ENCODE peak calls at places on chromosomes 6 and 20, in five cellular contexts. Q is fibroblast of the aortic adventitia, R is ELR, C is NCI-H1417, J is stromal cell of bone marrow. T is an unnamed sample.

GRCh38 chr6:75842732-75843131 is 93.7 kb downstream of the MYO6 start:
- DNase-seq in Q (no peak), R (no peak), C (no peak), J (no peak), T (no peak)

GRCh38 chr20:47358672-47359532 is 2.4 kb upstream of the ZMYND8 start:
- DNase-seq in Q (peak; percentile 97), R (peak; percentile 88), C (peak; percentile 47), J (peak; percentile 87), T (peak; percentile 91)

GRCh38 chr20:22729180-22729579 is 144.8 kb upstream of the FOXA2 start:
- DNase-seq in Q (no peak), R (peak; percentile 37), C (no peak), J (no peak), T (no peak)

GRCh38 chr20:45576995-45577394 is 2.1 kb downstream of the WFDC8 start:
- DNase-seq in Q (peak; percentile 28), R (no peak), C (no peak), J (peak; percentile 6), T (no peak)

GRCh38 chr6:97668716-97669115 is 385.7 kb upstream of the MMS22L start:
- DNase-seq in Q (no peak), R (peak; percentile 7), C (no peak), J (no peak), T (no peak)

GRCh38 chr6:72048080-72048479 is 161.7 kb downstream of the RIMS1 start:
- DNase-seq in Q (no peak), R (no peak), C (no peak), J (no peak), T (no peak)

GRCh38 chr6:20208687-20209378 is 3.4 kb downstream of the MBOAT1 start:
- DNase-seq in Q (peak; percentile 22), R (no peak), C (no peak), J (no peak), T (no peak)

GRCh38 chr6:21527731-21528130 is 65.8 kb upstream of the SOX4 start:
- DNase-seq in Q (no peak), R (no peak), C (no peak), J (no peak), T (no peak)

T was measured in HCEC 1CT.